ENCODE peak calls at places on chromosomes 6 and 20, in six cellular contexts. One of them, this sample, is unnamed. For H3K4me1, the result is how much of the 10 kb centered on the place peaks cover.

GRCh38 chr20:46501961-46502360 is 11.4 kb downstream of the ZNF334 start:
- DNase-seq in IMR-90: no peak
- DNase-seq in mesenchymal stem cell: no peak
- DNase-seq in H1: no peak
- DNase-seq in H9: no peak
- DNase-seq in trophoblast cell: peak
- DNase-seq in this sample: no peak

GRCh38 chr6:48429021-48429420 is 318.0 kb upstream of the PTCHD4 start:
- DNase-seq in IMR-90: peak
- DNase-seq in trophoblast cell: no peak
- DNase-seq in H1: no peak
- DNase-seq in mesenchymal stem cell: peak
- DNase-seq in H9: no peak
- DNase-seq in this sample: no peak

GRCh38 chr6:28807682-28808280 is 116.0 kb downstream of the TRIM27 start:
- DNase-seq in trophoblast cell: peak
- DNase-seq in H9: peak
- DNase-seq in H1: no peak
- DNase-seq in mesenchymal stem cell: peak
- DNase-seq in IMR-90: peak
- DNase-seq in this sample: no peak

GRCh38 chr6:113969888-113970807 is 800 bp downstream of the HDAC2 start:
- DNase-seq in trophoblast cell: peak
- DNase-seq in mesenchymal stem cell: peak
- DNase-seq in IMR-90: peak
- DNase-seq in H9: peak
- DNase-seq in H1: no peak
- DNase-seq in this sample: peak

GRCh38 chr6:169863710-169864109 is 112.3 kb downstream of the ERMARD start:
- DNase-seq in IMR-90: no peak
- DNase-seq in trophoblast cell: no peak
- DNase-seq in H9: no peak
- DNase-seq in H1: no peak
- DNase-seq in mesenchymal stem cell: no peak
- DNase-seq in this sample: no peak

GRCh38 chr6:35051997-35052583 is 89.0 kb downstream of the TCP11 start:
- DNase-seq in mesenchymal stem cell: no peak
- DNase-seq in trophoblast cell: no peak
- DNase-seq in H9: no peak
- DNase-seq in H1: no peak
- DNase-seq in IMR-90: no peak
- DNase-seq in this sample: no peak

GRCh38 chr6:156902782-156903181 is 125.6 kb downstream of the ARID1B start:
- DNase-seq in IMR-90: no peak
- DNase-seq in mesenchymal stem cell: no peak
- DNase-seq in H1: no peak
- DNase-seq in trophoblast cell: no peak
- DNase-seq in H9: no peak
- DNase-seq in this sample: no peak

GRCh38 chr20:8912731-8913130 is 156.2 kb upstream of the PLCB4 start:
- DNase-seq in IMR-90: no peak
- DNase-seq in trophoblast cell: no peak
- DNase-seq in H1: no peak
- DNase-seq in H9: no peak
- DNase-seq in mesenchymal stem cell: no peak
- DNase-seq in this sample: no peak

GRCh38 chr6:168376120-168376519 is 56.5 kb upstream of the DACT2 start:
- DNase-seq in H1: no peak
- DNase-seq in IMR-90: no peak
- DNase-seq in H9: no peak
- DNase-seq in trophoblast cell: no peak
- DNase-seq in mesenchymal stem cell: no peak
- DNase-seq in this sample: no peak

GRCh38 chr6:69179681-69180080 is 544.6 kb downstream of the ADGRB3 start:
- DNase-seq in trophoblast cell: peak
- DNase-seq in IMR-90: no peak
- DNase-seq in H1: no peak
- DNase-seq in mesenchymal stem cell: peak
- DNase-seq in H9: peak
- DNase-seq in this sample: no peak

GRCh38 chr6:45576648-45577624 is 199.2 kb upstream of the SUPT3H start:
- DNase-seq in H9: no peak
- DNase-seq in trophoblast cell: no peak
- DNase-seq in IMR-90: no peak
- DNase-seq in mesenchymal stem cell: peak
- DNase-seq in H1: no peak
- DNase-seq in this sample: no peak

GRCh38 chr6:113694278-113695077 is 162.7 kb upstream of the MARCKS start:
- DNase-seq in mesenchymal stem cell: peak
- DNase-seq in H9: no peak
- DNase-seq in H1: no peak
- DNase-seq in IMR-90: peak
- DNase-seq in trophoblast cell: no peak
- DNase-seq in this sample: no peak

GRCh38 chr6:134503542-134504281 is 185.8 kb upstream of the SGK1 start:
- DNase-seq in mesenchymal stem cell: no peak
- DNase-seq in H1: no peak
- DNase-seq in trophoblast cell: no peak
- DNase-seq in H9: no peak
- DNase-seq in IMR-90: no peak
- DNase-seq in this sample: no peak

GRCh38 chr20:48329676-48330644 is 497.8 kb downstream of the PREX1 start:
- DNase-seq in H1: peak
- DNase-seq in mesenchymal stem cell: peak
- DNase-seq in trophoblast cell: no peak
- DNase-seq in IMR-90: peak
- DNase-seq in H9: peak
- DNase-seq in this sample: no peak

GRCh38 chr6:154888426-154888825 is 106.7 kb upstream of the TIAM2 start:
- DNase-seq in IMR-90: no peak
- DNase-seq in mesenchymal stem cell: no peak
- DNase-seq in H1: no peak
- DNase-seq in trophoblast cell: no peak
- DNase-seq in H9: no peak
- DNase-seq in this sample: no peak

GRCh38 chr6:127381384-127381783 is 38.0 kb upstream of the ECHDC1 start:
- DNase-seq in IMR-90: no peak
- DNase-seq in H9: no peak
- DNase-seq in mesenchymal stem cell: no peak
- DNase-seq in trophoblast cell: no peak
- DNase-seq in H1: no peak
- DNase-seq in this sample: no peak

GRCh38 chr20:58569211-58570125 is 54.3 kb upstream of the APCDD1L start:
- DNase-seq in H9: no peak
- DNase-seq in H1: no peak
- DNase-seq in mesenchymal stem cell: no peak
- DNase-seq in trophoblast cell: no peak
- DNase-seq in IMR-90: no peak
- DNase-seq in this sample: no peak

GRCh38 chr6:73927421-73927820 is 231.4 kb downstream of the CD109 start:
- DNase-seq in IMR-90: no peak
- DNase-seq in H9: no peak
- DNase-seq in mesenchymal stem cell: no peak
- DNase-seq in trophoblast cell: no peak
- DNase-seq in H1: no peak
- DNase-seq in this sample: no peak

GRCh38 chr6:111985202-111985731 is 68.6 kb upstream of the CCN6 start:
- DNase-seq in mesenchymal stem cell: peak
- DNase-seq in IMR-90: peak
- DNase-seq in trophoblast cell: peak
- DNase-seq in H9: peak
- DNase-seq in H1: peak
- DNase-seq in this sample: no peak

GRCh38 chr6:138416201-138416600 is 12.2 kb downstream of the HEBP2 start:
- DNase-seq in trophoblast cell: peak
- DNase-seq in H9: no peak
- DNase-seq in mesenchymal stem cell: no peak
- DNase-seq in H1: no peak
- DNase-seq in IMR-90: no peak
- DNase-seq in this sample: no peak

GRCh38 chr20:609371-609964 is 641 bp downstream of the TCF15 start:
- DNase-seq in H9: no peak
- DNase-seq in H1: no peak
- DNase-seq in IMR-90: no peak
- DNase-seq in trophoblast cell: no peak
- DNase-seq in mesenchymal stem cell: no peak
- DNase-seq in this sample: no peak

DNA sequence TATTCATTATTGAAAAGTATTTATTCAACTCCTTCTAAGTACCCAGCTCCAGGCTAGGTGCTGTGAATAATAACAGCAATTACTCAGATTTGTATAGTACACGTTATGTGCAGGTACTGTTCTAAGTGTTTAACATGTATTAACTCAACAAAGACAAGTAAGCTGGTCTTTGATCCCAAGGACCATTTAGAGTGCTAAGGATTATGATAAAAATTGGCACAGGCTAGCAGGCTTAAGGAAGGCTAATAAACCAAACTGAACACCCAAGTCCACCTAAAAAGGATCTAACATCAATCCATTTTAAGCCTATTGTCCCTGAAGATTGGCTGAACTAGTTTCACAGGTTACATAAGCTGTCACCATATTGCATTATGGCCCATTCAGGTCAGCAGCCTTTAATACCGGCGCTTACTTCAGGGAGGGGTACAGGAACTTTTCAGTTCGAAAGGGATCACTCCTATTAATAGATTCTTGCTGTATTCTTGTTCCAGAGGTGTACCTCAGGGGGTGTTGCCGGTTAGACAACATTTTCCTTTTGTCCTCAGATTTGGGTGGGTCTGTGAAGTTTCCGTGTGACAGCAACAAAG is 99.0 kb upstream of the GMDS start:
- DNase-seq in IMR-90: no peak
- DNase-seq in H1: no peak
- DNase-seq in H9: no peak
- DNase-seq in mesenchymal stem cell: no peak
- DNase-seq in trophoblast cell: no peak
- DNase-seq in this sample: no peak
- H3K14ac ChIP-seq in IMR-90: no peak
- H3K14ac ChIP-seq in H1: no peak
- H3K14ac ChIP-seq in H9: no peak
- H3K14ac ChIP-seq in mesenchymal stem cell: no peak
- H3K14ac ChIP-seq in trophoblast cell: no peak
- H3K14ac ChIP-seq in this sample: no peak

GRCh38 chr20:61736751-61737310 is 328.9 kb downstream of the TAF4 start:
- DNase-seq in H9: no peak
- DNase-seq in mesenchymal stem cell: no peak
- DNase-seq in IMR-90: no peak
- DNase-seq in trophoblast cell: no peak
- DNase-seq in H1: no peak
- DNase-seq in this sample: no peak

GRCh38 chr20:61739086-61739831 is 326.4 kb downstream of the TAF4 start:
- DNase-seq in IMR-90: no peak
- DNase-seq in trophoblast cell: no peak
- DNase-seq in H1: no peak
- DNase-seq in H9: no peak
- DNase-seq in mesenchymal stem cell: no peak
- DNase-seq in this sample: no peak

GRCh38 chr20:61738601-61739069 is 327.0 kb downstream of the TAF4 start:
- DNase-seq in IMR-90: no peak
- DNase-seq in mesenchymal stem cell: no peak
- DNase-seq in H1: no peak
- DNase-seq in trophoblast cell: no peak
- DNase-seq in H9: no peak
- DNase-seq in this sample: no peak

GRCh38 chr20:61737346-61737745 is 328.3 kb downstream of the TAF4 start:
- DNase-seq in H9: no peak
- DNase-seq in trophoblast cell: no peak
- DNase-seq in mesenchymal stem cell: no peak
- DNase-seq in H1: no peak
- DNase-seq in IMR-90: no peak
- DNase-seq in this sample: no peak

DNA sequence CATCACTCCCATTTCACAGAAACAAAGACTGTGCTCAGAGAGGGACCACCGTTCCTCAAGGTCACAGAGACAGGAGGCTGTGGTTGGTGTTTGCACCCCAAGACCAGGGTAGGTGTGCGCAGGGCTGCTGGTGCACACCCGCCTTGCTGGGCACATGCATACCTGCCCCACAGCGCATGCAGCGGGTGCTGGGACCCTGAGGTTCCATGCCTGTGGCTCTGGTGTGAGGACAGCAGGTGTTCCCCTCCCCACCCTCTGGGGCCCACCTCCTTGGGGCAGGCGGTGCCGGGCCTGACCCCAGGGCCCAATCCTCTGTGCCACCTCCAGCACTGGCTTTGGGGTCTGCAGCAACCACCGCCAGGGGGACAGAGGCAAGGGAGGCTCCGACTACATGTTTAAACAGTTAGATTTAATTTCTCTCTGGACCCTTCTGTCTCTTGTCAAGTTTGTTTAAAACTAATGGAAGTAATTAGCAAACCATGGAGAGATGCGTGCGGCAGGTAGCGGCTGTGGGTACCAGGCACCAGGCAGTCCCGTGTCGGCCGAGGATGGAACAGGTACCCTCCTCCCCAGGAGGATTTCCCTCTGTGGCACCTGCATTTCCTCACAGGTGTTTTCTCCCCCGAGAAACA is 327.8 kb downstream of the TAF4 start:
- DNase-seq in trophoblast cell: no peak
- DNase-seq in H1: no peak
- DNase-seq in IMR-90: no peak
- DNase-seq in H9: no peak
- DNase-seq in mesenchymal stem cell: no peak
- DNase-seq in this sample: no peak
- H3K4me1 ChIP-seq in trophoblast cell: under half
- H3K4me1 ChIP-seq in H1: under half
- H3K4me1 ChIP-seq in IMR-90: under half
- H3K4me1 ChIP-seq in H9: under half
- H3K4me1 ChIP-seq in mesenchymal stem cell: under half
- H3K4me1 ChIP-seq in this sample: under half

DNA sequence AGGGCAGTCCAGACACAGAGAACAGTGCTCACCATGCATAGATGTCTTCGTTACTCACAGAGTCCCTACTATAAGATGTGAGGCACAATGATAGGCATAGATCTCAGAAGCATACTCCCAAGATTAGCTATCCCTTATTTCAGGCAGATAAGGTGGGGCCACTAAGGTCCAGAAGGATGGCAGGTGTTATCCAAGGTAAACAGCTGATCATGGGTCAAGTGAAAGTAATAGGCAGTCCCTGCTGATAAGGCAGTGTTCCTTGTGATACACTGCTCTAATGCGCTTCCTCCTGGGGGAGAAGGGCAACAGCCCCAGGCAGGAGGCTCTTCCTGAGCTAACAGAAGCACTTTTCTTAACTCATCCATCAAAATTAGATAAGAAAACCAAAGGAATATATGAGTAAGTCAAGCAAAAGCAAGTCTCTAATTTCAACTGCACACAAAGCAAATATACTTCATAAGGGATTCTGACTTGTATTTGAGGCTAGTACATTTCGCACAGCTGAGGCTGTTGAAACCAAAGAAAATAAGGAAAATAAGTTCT is 42.2 kb downstream of the METTL24 start:
- DNase-seq in IMR-90: no peak
- DNase-seq in trophoblast cell: no peak
- DNase-seq in H1: no peak
- DNase-seq in mesenchymal stem cell: no peak
- DNase-seq in H9: no peak
- DNase-seq in this sample: no peak
- H4K91ac ChIP-seq in IMR-90: no peak
- H4K91ac ChIP-seq in trophoblast cell: no peak
- H4K91ac ChIP-seq in H1: no peak
- H4K91ac ChIP-seq in mesenchymal stem cell: no peak
- H4K91ac ChIP-seq in H9: no peak
- H4K91ac ChIP-seq in this sample: no peak

GRCh38 chr6:130001229-130001554 is 17.2 kb upstream of the L3MBTL3 start:
- DNase-seq in H9: no peak
- DNase-seq in trophoblast cell: no peak
- DNase-seq in IMR-90: no peak
- DNase-seq in H1: no peak
- DNase-seq in mesenchymal stem cell: no peak
- DNase-seq in this sample: no peak

GRCh38 chr6:130000526-130001228 is 17.7 kb upstream of the L3MBTL3 start:
- DNase-seq in IMR-90: no peak
- DNase-seq in trophoblast cell: peak
- DNase-seq in H9: no peak
- DNase-seq in H1: no peak
- DNase-seq in mesenchymal stem cell: no peak
- DNase-seq in this sample: no peak
- H3K14ac ChIP-seq in IMR-90: no peak
- H3K14ac ChIP-seq in trophoblast cell: no peak
- H3K14ac ChIP-seq in H9: no peak
- H3K14ac ChIP-seq in H1: no peak
- H3K14ac ChIP-seq in mesenchymal stem cell: no peak
- H3K14ac ChIP-seq in this sample: no peak